ENCODE peak calls at places on chromosomes 4 and X, in nine cellular contexts. One of them, this sample, is unnamed.

GRCh38 chr4:6221851-6222760 is 21.8 kb upstream of the JAKMIP1 start:
- DNase-seq in fibroblast of the aortic adventitia: peak; percentile 3
- DNase-seq in B cell: no peak
- DNase-seq in GM12865: no peak
- DNase-seq in suprapubic skin: no peak
- DNase-seq in PC-3: no peak
- DNase-seq in activated CD8-positive, alpha-beta T cell treated with anti-CD3 and anti-CD28 coated beads for 36 hours: peak; percentile 23
- DNase-seq in HFF-Myc: no peak
- DNase-seq in ascending aorta: no peak
- DNase-seq in this sample: peak; percentile 61

GRCh38 chr4:119788334-119789266 is 160.0 kb upstream of the PDE5A start:
- DNase-seq in fibroblast of the aortic adventitia: no peak
- DNase-seq in B cell: no peak
- DNase-seq in GM12865: no peak
- DNase-seq in suprapubic skin: no peak
- DNase-seq in PC-3: no peak
- DNase-seq in activated CD8-positive, alpha-beta T cell treated with anti-CD3 and anti-CD28 coated beads for 36 hours: no peak
- DNase-seq in HFF-Myc: no peak
- DNase-seq in ascending aorta: no peak
- DNase-seq in this sample: no peak

GRCh38 chr4:129998436-129999150 is 902.6 kb downstream of the C4orf33 start:
- DNase-seq in fibroblast of the aortic adventitia: no peak
- DNase-seq in B cell: no peak
- DNase-seq in GM12865: no peak
- DNase-seq in suprapubic skin: no peak
- DNase-seq in PC-3: no peak
- DNase-seq in activated CD8-positive, alpha-beta T cell treated with anti-CD3 and anti-CD28 coated beads for 36 hours: no peak
- DNase-seq in HFF-Myc: no peak
- DNase-seq in ascending aorta: no peak
- DNase-seq in this sample: no peak

GRCh38 chr4:61401771-61402170 is 201.6 kb downstream of the ADGRL3 start:
- DNase-seq in fibroblast of the aortic adventitia: no peak
- DNase-seq in B cell: no peak
- DNase-seq in GM12865: no peak
- DNase-seq in suprapubic skin: no peak
- DNase-seq in PC-3: peak; percentile 78
- DNase-seq in activated CD8-positive, alpha-beta T cell treated with anti-CD3 and anti-CD28 coated beads for 36 hours: no peak
- DNase-seq in HFF-Myc: no peak
- DNase-seq in ascending aorta: no peak
- DNase-seq in this sample: no peak

GRCh38 chr4:150859435-150859834 is 155.6 kb downstream of the LRBA start:
- DNase-seq in fibroblast of the aortic adventitia: no peak
- DNase-seq in B cell: no peak
- DNase-seq in GM12865: no peak
- DNase-seq in suprapubic skin: no peak
- DNase-seq in PC-3: no peak
- DNase-seq in activated CD8-positive, alpha-beta T cell treated with anti-CD3 and anti-CD28 coated beads for 36 hours: no peak
- DNase-seq in HFF-Myc: no peak
- DNase-seq in ascending aorta: no peak
- DNase-seq in this sample: no peak

GRCh38 chr4:152640058-152640921 is 39.5 kb downstream of the TMEM154 start:
- DNase-seq in fibroblast of the aortic adventitia: peak; percentile 52
- DNase-seq in B cell: no peak
- DNase-seq in GM12865: no peak
- DNase-seq in suprapubic skin: no peak
- DNase-seq in PC-3: peak; percentile 61
- DNase-seq in activated CD8-positive, alpha-beta T cell treated with anti-CD3 and anti-CD28 coated beads for 36 hours: no peak
- DNase-seq in HFF-Myc: no peak
- DNase-seq in ascending aorta: no peak
- DNase-seq in this sample: no peak

GRCh38 chrX:69543572-69543971 is 39.4 kb downstream of the NALF2 start:
- DNase-seq in fibroblast of the aortic adventitia: no peak
- DNase-seq in B cell: no peak
- DNase-seq in GM12865: no peak
- DNase-seq in suprapubic skin: no peak
- DNase-seq in PC-3: no peak
- DNase-seq in activated CD8-positive, alpha-beta T cell treated with anti-CD3 and anti-CD28 coated beads for 36 hours: no peak
- DNase-seq in HFF-Myc: no peak
- DNase-seq in ascending aorta: no peak
- DNase-seq in this sample: no peak

GRCh38 chr4:156291317-156291716 is 337.7 kb upstream of the CTSO start:
- DNase-seq in fibroblast of the aortic adventitia: peak; percentile 81
- DNase-seq in B cell: no peak
- DNase-seq in GM12865: no peak
- DNase-seq in suprapubic skin: no peak
- DNase-seq in PC-3: peak; percentile 65
- DNase-seq in activated CD8-positive, alpha-beta T cell treated with anti-CD3 and anti-CD28 coated beads for 36 hours: no peak
- DNase-seq in HFF-Myc: no peak
- DNase-seq in ascending aorta: no peak
- DNase-seq in this sample: no peak

GRCh38 chrX:109261279-109261678 is 220.6 kb downstream of the GUCY2F start:
- DNase-seq in fibroblast of the aortic adventitia: no peak
- DNase-seq in B cell: no peak
- DNase-seq in GM12865: no peak
- DNase-seq in suprapubic skin: no peak
- DNase-seq in PC-3: no peak
- DNase-seq in activated CD8-positive, alpha-beta T cell treated with anti-CD3 and anti-CD28 coated beads for 36 hours: no peak
- DNase-seq in HFF-Myc: no peak
- DNase-seq in ascending aorta: no peak
- DNase-seq in this sample: no peak

GRCh38 chr4:76457885-76458284 is 22.9 kb downstream of the SHROOM3 start:
- DNase-seq in fibroblast of the aortic adventitia: peak; percentile 13
- DNase-seq in B cell: no peak
- DNase-seq in GM12865: no peak
- DNase-seq in suprapubic skin: no peak
- DNase-seq in PC-3: no peak
- DNase-seq in activated CD8-positive, alpha-beta T cell treated with anti-CD3 and anti-CD28 coated beads for 36 hours: no peak
- DNase-seq in HFF-Myc: no peak
- DNase-seq in ascending aorta: no peak
- DNase-seq in this sample: no peak

GRCh38 chr4:3270141-3270611 is 21.2 kb downstream of the MSANTD1 start:
- DNase-seq in fibroblast of the aortic adventitia: no peak
- DNase-seq in B cell: no peak
- DNase-seq in GM12865: no peak
- DNase-seq in suprapubic skin: no peak
- DNase-seq in PC-3: no peak
- DNase-seq in activated CD8-positive, alpha-beta T cell treated with anti-CD3 and anti-CD28 coated beads for 36 hours: no peak
- DNase-seq in HFF-Myc: no peak
- DNase-seq in ascending aorta: no peak
- DNase-seq in this sample: no peak

GRCh38 chr4:76363556-76364290 is 57.2 kb downstream of the STBD1 start:
- DNase-seq in fibroblast of the aortic adventitia: no peak
- DNase-seq in B cell: no peak
- DNase-seq in GM12865: no peak
- DNase-seq in suprapubic skin: no peak
- DNase-seq in PC-3: no peak
- DNase-seq in activated CD8-positive, alpha-beta T cell treated with anti-CD3 and anti-CD28 coated beads for 36 hours: peak; percentile 5
- DNase-seq in HFF-Myc: no peak
- DNase-seq in ascending aorta: no peak
- DNase-seq in this sample: no peak

GRCh38 chrX:137427813-137428212 is 138.1 kb upstream of the ZIC3 start:
- DNase-seq in fibroblast of the aortic adventitia: no peak
- DNase-seq in B cell: no peak
- DNase-seq in GM12865: no peak
- DNase-seq in suprapubic skin: no peak
- DNase-seq in PC-3: no peak
- DNase-seq in activated CD8-positive, alpha-beta T cell treated with anti-CD3 and anti-CD28 coated beads for 36 hours: peak; percentile 6
- DNase-seq in HFF-Myc: no peak
- DNase-seq in ascending aorta: no peak
- DNase-seq in this sample: no peak

GRCh38 chr4:151417164-151417571 is 8.2 kb downstream of the FHIP1A start:
- DNase-seq in fibroblast of the aortic adventitia: peak; percentile 7
- DNase-seq in B cell: no peak
- DNase-seq in GM12865: peak; percentile 27
- DNase-seq in suprapubic skin: no peak
- DNase-seq in PC-3: peak; percentile 28
- DNase-seq in activated CD8-positive, alpha-beta T cell treated with anti-CD3 and anti-CD28 coated beads for 36 hours: no peak
- DNase-seq in HFF-Myc: peak; percentile 7
- DNase-seq in ascending aorta: no peak
- DNase-seq in this sample: no peak

GRCh38 chr4:93764647-93765246 is 63.8 kb upstream of the ATOH1 start:
- DNase-seq in fibroblast of the aortic adventitia: peak; percentile 56
- DNase-seq in B cell: no peak
- DNase-seq in GM12865: peak; percentile 57
- DNase-seq in suprapubic skin: no peak
- DNase-seq in PC-3: peak; percentile 76
- DNase-seq in activated CD8-positive, alpha-beta T cell treated with anti-CD3 and anti-CD28 coated beads for 36 hours: peak; percentile 21
- DNase-seq in HFF-Myc: peak; percentile 4
- DNase-seq in ascending aorta: no peak
- DNase-seq in this sample: peak; percentile 38
- TF ChIP-seq CTCF in fibroblast of the aortic adventitia: peak; percentile 71
- TF ChIP-seq CTCF in B cell: peak; percentile 71
- TF ChIP-seq CTCF in GM12865: peak; percentile 64
- TF ChIP-seq CTCF in suprapubic skin: peak; percentile 62
- TF ChIP-seq CTCF in PC-3: peak; percentile 77
- TF ChIP-seq CTCF in activated CD8-positive, alpha-beta T cell treated with anti-CD3 and anti-CD28 coated beads for 36 hours: peak; percentile 71
- TF ChIP-seq CTCF in HFF-Myc: peak; percentile 49
- TF ChIP-seq CTCF in ascending aorta: peak; percentile 43
- TF ChIP-seq CTCF in this sample: peak; percentile 55

GRCh38 chr4:141543176-141543575 is 93.2 kb upstream of the IL15 start:
- DNase-seq in fibroblast of the aortic adventitia: no peak
- DNase-seq in B cell: no peak
- DNase-seq in GM12865: no peak
- DNase-seq in suprapubic skin: no peak
- DNase-seq in PC-3: peak; percentile 75
- DNase-seq in activated CD8-positive, alpha-beta T cell treated with anti-CD3 and anti-CD28 coated beads for 36 hours: no peak
- DNase-seq in HFF-Myc: no peak
- DNase-seq in ascending aorta: no peak
- DNase-seq in this sample: no peak

DNA sequence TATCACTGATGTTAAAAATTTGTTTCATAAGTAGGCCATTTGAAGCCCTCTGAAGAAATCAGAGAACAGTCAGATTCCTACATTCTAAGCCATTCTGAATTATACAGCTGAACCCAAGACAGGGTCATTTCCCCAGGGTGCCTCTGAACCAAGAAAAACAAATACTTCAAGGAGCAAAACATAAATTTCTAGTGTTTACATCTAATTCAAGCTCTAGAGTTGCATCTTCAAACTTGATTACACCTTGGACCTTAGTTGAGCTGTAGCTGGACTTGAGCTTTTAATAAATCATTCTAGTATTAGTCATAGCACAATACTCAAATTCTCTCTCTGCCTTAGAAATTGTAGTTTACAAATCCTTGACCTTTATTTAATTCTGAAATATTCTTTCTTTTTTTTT is 87.6 kb upstream of the IL15 start:
- DNase-seq in fibroblast of the aortic adventitia: no peak
- DNase-seq in B cell: no peak
- DNase-seq in GM12865: no peak
- DNase-seq in suprapubic skin: no peak
- DNase-seq in PC-3: no peak
- DNase-seq in activated CD8-positive, alpha-beta T cell treated with anti-CD3 and anti-CD28 coated beads for 36 hours: no peak
- DNase-seq in HFF-Myc: no peak
- DNase-seq in ascending aorta: no peak
- DNase-seq in this sample: no peak
- TF ChIP-seq CTCF in fibroblast of the aortic adventitia: no peak
- TF ChIP-seq CTCF in B cell: no peak
- TF ChIP-seq CTCF in GM12865: no peak
- TF ChIP-seq CTCF in suprapubic skin: no peak
- TF ChIP-seq CTCF in PC-3: no peak
- TF ChIP-seq CTCF in activated CD8-positive, alpha-beta T cell treated with anti-CD3 and anti-CD28 coated beads for 36 hours: no peak
- TF ChIP-seq CTCF in HFF-Myc: no peak
- TF ChIP-seq CTCF in ascending aorta: no peak
- TF ChIP-seq CTCF in this sample: no peak

GRCh38 chr4:128287159-128287870 is at the start of gene PGRMC2:
- DNase-seq in fibroblast of the aortic adventitia: peak; percentile 28
- DNase-seq in B cell: peak; percentile 40
- DNase-seq in GM12865: no peak
- DNase-seq in suprapubic skin: no peak
- DNase-seq in PC-3: peak; percentile 10
- DNase-seq in activated CD8-positive, alpha-beta T cell treated with anti-CD3 and anti-CD28 coated beads for 36 hours: no peak
- DNase-seq in HFF-Myc: no peak
- DNase-seq in ascending aorta: no peak
- DNase-seq in this sample: no peak

GRCh38 chr4:128286474-128287158 is 997 bp downstream of the PGRMC2 start:
- DNase-seq in fibroblast of the aortic adventitia: peak; percentile 66
- DNase-seq in B cell: no peak
- DNase-seq in GM12865: peak; percentile 60
- DNase-seq in suprapubic skin: no peak
- DNase-seq in PC-3: peak; percentile 50
- DNase-seq in activated CD8-positive, alpha-beta T cell treated with anti-CD3 and anti-CD28 coated beads for 36 hours: peak; percentile 43
- DNase-seq in HFF-Myc: no peak
- DNase-seq in ascending aorta: no peak
- DNase-seq in this sample: peak; percentile 55

GRCh38 chr4:128288689-128289106 is 1.1 kb upstream of the PGRMC2 start:
- DNase-seq in fibroblast of the aortic adventitia: peak; percentile 48
- DNase-seq in B cell: no peak
- DNase-seq in GM12865: peak; percentile 64
- DNase-seq in suprapubic skin: no peak
- DNase-seq in PC-3: peak; percentile 26
- DNase-seq in activated CD8-positive, alpha-beta T cell treated with anti-CD3 and anti-CD28 coated beads for 36 hours: peak; percentile 37
- DNase-seq in HFF-Myc: no peak
- DNase-seq in ascending aorta: no peak
- DNase-seq in this sample: no peak

GRCh38 chr4:128289523-128290158 is 2.0 kb upstream of the PGRMC2 start:
- DNase-seq in fibroblast of the aortic adventitia: no peak
- DNase-seq in B cell: no peak
- DNase-seq in GM12865: no peak
- DNase-seq in suprapubic skin: no peak
- DNase-seq in PC-3: no peak
- DNase-seq in activated CD8-positive, alpha-beta T cell treated with anti-CD3 and anti-CD28 coated beads for 36 hours: no peak
- DNase-seq in HFF-Myc: no peak
- DNase-seq in ascending aorta: no peak
- DNase-seq in this sample: no peak

GRCh38 chr4:128287871-128288688 is 467 bp upstream of the PGRMC2 start:
- DNase-seq in fibroblast of the aortic adventitia: peak; percentile 99
- DNase-seq in B cell: peak; percentile 100
- DNase-seq in GM12865: peak; percentile 99
- DNase-seq in suprapubic skin: peak; percentile 100
- DNase-seq in PC-3: peak; percentile 94
- DNase-seq in activated CD8-positive, alpha-beta T cell treated with anti-CD3 and anti-CD28 coated beads for 36 hours: peak; percentile 100
- DNase-seq in HFF-Myc: peak; percentile 94
- DNase-seq in ascending aorta: peak; percentile 99
- DNase-seq in this sample: peak; percentile 98
- TF ChIP-seq CTCF in fibroblast of the aortic adventitia: peak; percentile 36
- TF ChIP-seq CTCF in B cell: no peak
- TF ChIP-seq CTCF in GM12865: no peak
- TF ChIP-seq CTCF in suprapubic skin: peak; percentile 19
- TF ChIP-seq CTCF in PC-3: no peak
- TF ChIP-seq CTCF in activated CD8-positive, alpha-beta T cell treated with anti-CD3 and anti-CD28 coated beads for 36 hours: no peak
- TF ChIP-seq CTCF in HFF-Myc: peak; percentile 11
- TF ChIP-seq CTCF in ascending aorta: no peak
- TF ChIP-seq CTCF in this sample: no peak

GRCh38 chrX:88136328-88136727 is 610.7 kb upstream of the CPXCR1 start:
- DNase-seq in fibroblast of the aortic adventitia: no peak
- DNase-seq in B cell: no peak
- DNase-seq in GM12865: no peak
- DNase-seq in suprapubic skin: no peak
- DNase-seq in PC-3: no peak
- DNase-seq in activated CD8-positive, alpha-beta T cell treated with anti-CD3 and anti-CD28 coated beads for 36 hours: no peak
- DNase-seq in HFF-Myc: no peak
- DNase-seq in ascending aorta: no peak
- DNase-seq in this sample: no peak

DNA sequence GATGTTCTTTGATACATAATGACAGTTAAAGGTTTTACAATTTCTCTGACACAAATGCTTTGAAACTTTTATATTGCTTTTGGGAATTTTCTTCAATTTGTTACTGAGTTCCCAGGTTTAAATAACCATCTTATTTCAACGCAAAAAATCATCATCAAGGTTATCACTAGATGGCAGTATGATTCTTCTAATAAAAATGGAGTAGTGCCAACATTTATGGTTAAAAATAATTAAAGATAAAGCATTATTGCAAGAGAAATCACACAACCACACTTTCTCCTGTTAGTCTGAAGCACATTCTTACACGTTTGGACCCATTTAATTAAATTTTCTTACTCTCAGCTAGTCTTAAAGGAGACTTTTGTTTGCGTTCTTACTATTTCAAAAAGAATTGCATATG is 611.3 kb upstream of the CPXCR1 start:
- DNase-seq in fibroblast of the aortic adventitia: no peak
- DNase-seq in B cell: no peak
- DNase-seq in GM12865: no peak
- DNase-seq in suprapubic skin: no peak
- DNase-seq in PC-3: peak; percentile 35
- DNase-seq in activated CD8-positive, alpha-beta T cell treated with anti-CD3 and anti-CD28 coated beads for 36 hours: no peak
- DNase-seq in HFF-Myc: no peak
- DNase-seq in ascending aorta: no peak
- DNase-seq in this sample: no peak
- TF ChIP-seq CTCF in fibroblast of the aortic adventitia: no peak
- TF ChIP-seq CTCF in B cell: no peak
- TF ChIP-seq CTCF in GM12865: no peak
- TF ChIP-seq CTCF in suprapubic skin: no peak
- TF ChIP-seq CTCF in PC-3: peak; percentile 62
- TF ChIP-seq CTCF in activated CD8-positive, alpha-beta T cell treated with anti-CD3 and anti-CD28 coated beads for 36 hours: no peak
- TF ChIP-seq CTCF in HFF-Myc: no peak
- TF ChIP-seq CTCF in ascending aorta: no peak
- TF ChIP-seq CTCF in this sample: peak; percentile 10